ENCODE peak calls at places on chromosomes 16 and 17, in eight cellular contexts. One of them, this sample, is unnamed. For H3K4me1, the result is how much of the 10 kb centered on the place peaks cover.

GRCh38 chr16:27689711-27690110 is 139.8 kb downstream of the KATNIP start:
- DNase-seq in hepatocyte: no peak
- DNase-seq in left lung: no peak
- DNase-seq in H1: no peak
- DNase-seq in uterus: no peak
- DNase-seq in spleen: no peak
- DNase-seq in Caco-2: no peak
- DNase-seq in ovary: no peak
- DNase-seq in this sample: no peak

GRCh38 chr17:68288804-68289203 is 2.1 kb downstream of the SLC16A6 start:
- DNase-seq in spleen: no peak
- DNase-seq in H1: no peak
- DNase-seq in ovary: no peak
- DNase-seq in left lung: peak
- DNase-seq in Caco-2: no peak
- DNase-seq in uterus: no peak
- DNase-seq in hepatocyte: no peak
- DNase-seq in this sample: peak

GRCh38 chr17:79093270-79093669 is 18.6 kb downstream of the ENGASE start:
- DNase-seq in ovary: no peak
- DNase-seq in uterus: no peak
- DNase-seq in spleen: no peak
- DNase-seq in hepatocyte: no peak
- DNase-seq in Caco-2: no peak
- DNase-seq in H1: no peak
- DNase-seq in left lung: no peak
- DNase-seq in this sample: no peak

GRCh38 chr16:5033256-5034166 is at the start of gene NAGPA:
- DNase-seq in Caco-2: peak
- DNase-seq in H1: peak
- DNase-seq in uterus: peak
- DNase-seq in left lung: peak
- DNase-seq in ovary: peak
- DNase-seq in hepatocyte: peak
- DNase-seq in spleen: peak
- DNase-seq in this sample: peak

GRCh38 chr17:29376667-29377268 is 13.4 kb upstream of the TAOK1 start:
- DNase-seq in spleen: no peak
- DNase-seq in uterus: no peak
- DNase-seq in hepatocyte: peak
- DNase-seq in H1: no peak
- DNase-seq in ovary: no peak
- DNase-seq in left lung: peak
- DNase-seq in Caco-2: no peak
- DNase-seq in this sample: peak

GRCh38 chr17:65558683-65559311 is 2.7 kb downstream of the AXIN2 start:
- DNase-seq in spleen: no peak
- DNase-seq in left lung: no peak
- DNase-seq in hepatocyte: peak
- DNase-seq in ovary: no peak
- DNase-seq in Caco-2: no peak
- DNase-seq in uterus: no peak
- DNase-seq in H1: no peak
- DNase-seq in this sample: peak

GRCh38 chr17:7613769-7614421 is 802 bp downstream of the FXR2 start:
- DNase-seq in ovary: no peak
- DNase-seq in hepatocyte: no peak
- DNase-seq in spleen: no peak
- DNase-seq in left lung: no peak
- DNase-seq in Caco-2: no peak
- DNase-seq in uterus: no peak
- DNase-seq in H1: no peak
- DNase-seq in this sample: no peak

GRCh38 chr16:2198283-2198682 is 1.9 kb upstream of the CASKIN1 start:
- DNase-seq in ovary: no peak
- DNase-seq in left lung: no peak
- DNase-seq in H1: no peak
- DNase-seq in uterus: no peak
- DNase-seq in spleen: no peak
- DNase-seq in hepatocyte: no peak
- DNase-seq in Caco-2: no peak
- DNase-seq in this sample: no peak

GRCh38 chr16:19389246-19389645 is 28.4 kb upstream of the TMC5 start:
- DNase-seq in H1: peak
- DNase-seq in left lung: peak
- DNase-seq in ovary: no peak
- DNase-seq in hepatocyte: peak
- DNase-seq in Caco-2: peak
- DNase-seq in spleen: peak
- DNase-seq in uterus: no peak
- DNase-seq in this sample: peak

GRCh38 chr16:25014500-25015147 is 545 bp downstream of the ARHGAP17 start:
- DNase-seq in left lung: peak
- DNase-seq in ovary: peak
- DNase-seq in H1: peak
- DNase-seq in hepatocyte: peak
- DNase-seq in spleen: peak
- DNase-seq in Caco-2: peak
- DNase-seq in uterus: peak
- DNase-seq in this sample: peak

GRCh38 chr17:19647697-19648474 is 665 bp upstream of the ALDH3A2 start:
- DNase-seq in spleen: peak
- DNase-seq in Caco-2: peak
- DNase-seq in left lung: peak
- DNase-seq in hepatocyte: peak
- DNase-seq in ovary: peak
- DNase-seq in uterus: peak
- DNase-seq in H1: peak
- DNase-seq in this sample: peak

GRCh38 chr16:9331503-9331902 is 240.1 kb downstream of the HAPSTR1 start:
- DNase-seq in Caco-2: no peak
- DNase-seq in spleen: no peak
- DNase-seq in H1: no peak
- DNase-seq in left lung: no peak
- DNase-seq in uterus: no peak
- DNase-seq in ovary: no peak
- DNase-seq in hepatocyte: no peak
- DNase-seq in this sample: no peak

GRCh38 chr17:34542700-34543336 is 36.6 kb upstream of the TMEM132E start:
- DNase-seq in Caco-2: peak
- DNase-seq in spleen: no peak
- DNase-seq in hepatocyte: peak
- DNase-seq in uterus: peak
- DNase-seq in ovary: no peak
- DNase-seq in H1: peak
- DNase-seq in left lung: no peak
- DNase-seq in this sample: peak

GRCh38 chr17:6666077-6666521 is 14.5 kb downstream of the C17orf100 start:
- DNase-seq in Caco-2: peak
- DNase-seq in left lung: peak
- DNase-seq in hepatocyte: peak
- DNase-seq in H1: peak
- DNase-seq in ovary: peak
- DNase-seq in uterus: peak
- DNase-seq in spleen: peak
- DNase-seq in this sample: peak

GRCh38 chr17:17507465-17508011 is 11.3 kb upstream of the RASD1 start:
- DNase-seq in H1: no peak
- DNase-seq in left lung: no peak
- DNase-seq in hepatocyte: no peak
- DNase-seq in ovary: no peak
- DNase-seq in Caco-2: no peak
- DNase-seq in spleen: no peak
- DNase-seq in uterus: no peak
- DNase-seq in this sample: no peak

GRCh38 chr16:30051518-30051917 is 14.0 kb upstream of the ALDOA start:
- DNase-seq in left lung: no peak
- DNase-seq in hepatocyte: no peak
- DNase-seq in ovary: no peak
- DNase-seq in Caco-2: no peak
- DNase-seq in uterus: no peak
- DNase-seq in H1: no peak
- DNase-seq in spleen: no peak
- DNase-seq in this sample: no peak

GRCh38 chr16:53212899-53213235 is 158.1 kb downstream of the CHD9 start:
- DNase-seq in spleen: no peak
- DNase-seq in Caco-2: no peak
- DNase-seq in hepatocyte: no peak
- DNase-seq in left lung: no peak
- DNase-seq in ovary: no peak
- DNase-seq in H1: no peak
- DNase-seq in uterus: no peak
- DNase-seq in this sample: no peak

GRCh38 chr17:45742251-45742650 is 41.9 kb upstream of the CRHR1 start:
- DNase-seq in spleen: no peak
- DNase-seq in H1: no peak
- DNase-seq in hepatocyte: no peak
- DNase-seq in uterus: no peak
- DNase-seq in left lung: no peak
- DNase-seq in Caco-2: no peak
- DNase-seq in ovary: no peak
- DNase-seq in this sample: no peak

GRCh38 chr17:36089888-36090836 is at the start of gene CCL3:
- DNase-seq in left lung: peak
- DNase-seq in hepatocyte: peak
- DNase-seq in uterus: no peak
- DNase-seq in spleen: peak
- DNase-seq in ovary: no peak
- DNase-seq in Caco-2: no peak
- DNase-seq in H1: no peak
- DNase-seq in this sample: no peak

GRCh38 chr16:25065899-25066298 is 45.6 kb upstream of the LCMT1 start:
- DNase-seq in uterus: no peak
- DNase-seq in ovary: peak
- DNase-seq in hepatocyte: peak
- DNase-seq in H1: peak
- DNase-seq in Caco-2: peak
- DNase-seq in spleen: peak
- DNase-seq in left lung: no peak
- DNase-seq in this sample: no peak

GRCh38 chr17:29451338-29451737 is 61.2 kb downstream of the TAOK1 start:
- DNase-seq in Caco-2: no peak
- DNase-seq in ovary: no peak
- DNase-seq in uterus: no peak
- DNase-seq in H1: no peak
- DNase-seq in left lung: no peak
- DNase-seq in hepatocyte: no peak
- DNase-seq in spleen: no peak
- DNase-seq in this sample: peak

GRCh38 chr16:55329791-55330190 is 5.8 kb downstream of the IRX6 start:
- DNase-seq in hepatocyte: no peak
- DNase-seq in H1: no peak
- DNase-seq in spleen: no peak
- DNase-seq in ovary: no peak
- DNase-seq in Caco-2: no peak
- DNase-seq in left lung: no peak
- DNase-seq in uterus: no peak
- DNase-seq in this sample: no peak

GRCh38 chr16:55326261-55326802 is 2.3 kb downstream of the IRX6 start:
- DNase-seq in uterus: no peak
- DNase-seq in hepatocyte: no peak
- DNase-seq in left lung: no peak
- DNase-seq in spleen: no peak
- DNase-seq in H1: no peak
- DNase-seq in ovary: no peak
- DNase-seq in Caco-2: no peak
- DNase-seq in this sample: no peak

GRCh38 chr16:55330726-55331647 is 7.0 kb downstream of the IRX6 start:
- DNase-seq in Caco-2: no peak
- DNase-seq in hepatocyte: no peak
- DNase-seq in spleen: peak
- DNase-seq in ovary: no peak
- DNase-seq in uterus: no peak
- DNase-seq in left lung: no peak
- DNase-seq in H1: no peak
- DNase-seq in this sample: no peak

GRCh38 chr16:55331648-55332185 is 7.7 kb downstream of the IRX6 start:
- DNase-seq in H1: no peak
- DNase-seq in spleen: no peak
- DNase-seq in ovary: no peak
- DNase-seq in uterus: no peak
- DNase-seq in Caco-2: no peak
- DNase-seq in hepatocyte: no peak
- DNase-seq in left lung: no peak
- DNase-seq in this sample: no peak

GRCh38 chr16:55328611-55329569 is 4.9 kb downstream of the IRX6 start:
- DNase-seq in ovary: no peak
- DNase-seq in spleen: peak
- DNase-seq in left lung: no peak
- DNase-seq in uterus: no peak
- DNase-seq in hepatocyte: no peak
- DNase-seq in H1: no peak
- DNase-seq in Caco-2: no peak
- DNase-seq in this sample: no peak
- H3K4me3 ChIP-seq in ovary: no peak
- H3K4me3 ChIP-seq in spleen: no peak
- H3K4me3 ChIP-seq in left lung: no peak
- H3K4me3 ChIP-seq in uterus: no peak
- H3K4me3 ChIP-seq in hepatocyte: no peak
- H3K4me3 ChIP-seq in H1: peak
- H3K4me3 ChIP-seq in Caco-2: no peak
- H3K4me3 ChIP-seq in this sample: no peak

GRCh38 chr16:89436362-89436761 is 54.0 kb downstream of the ANKRD11 start:
- DNase-seq in Caco-2: no peak
- DNase-seq in uterus: no peak
- DNase-seq in left lung: no peak
- DNase-seq in hepatocyte: no peak
- DNase-seq in spleen: no peak
- DNase-seq in ovary: no peak
- DNase-seq in H1: no peak
- DNase-seq in this sample: no peak
- H3K4me1 ChIP-seq in Caco-2: under half
- H3K4me1 ChIP-seq in uterus: under half
- H3K4me1 ChIP-seq in left lung: under half
- H3K4me1 ChIP-seq in hepatocyte: under half
- H3K4me1 ChIP-seq in spleen: half or more
- H3K4me1 ChIP-seq in ovary: under half
- H3K4me1 ChIP-seq in H1: under half
- H3K4me1 ChIP-seq in this sample: under half

DNA sequence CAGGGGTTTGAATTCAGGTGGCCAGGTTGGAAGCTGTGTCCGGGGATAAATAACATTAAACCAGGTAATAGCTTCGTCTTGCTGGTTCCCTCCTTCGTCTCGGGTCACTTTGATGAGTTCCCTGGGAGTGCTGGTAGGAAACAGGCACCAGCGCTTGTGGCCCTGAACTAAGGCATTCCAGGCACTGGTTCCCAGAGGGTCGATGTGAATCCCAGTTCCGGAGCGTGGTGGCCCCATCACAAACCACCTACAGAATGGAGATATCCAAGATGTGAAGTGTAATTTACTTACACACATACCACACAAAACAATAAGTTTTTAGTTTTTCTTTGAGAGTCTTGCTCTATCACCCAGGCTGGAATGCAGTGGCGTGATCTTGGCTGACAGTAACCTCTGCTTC is 2.6 kb downstream of the JMJD6 start:
- DNase-seq in H1: no peak
- DNase-seq in Caco-2: no peak
- DNase-seq in spleen: no peak
- DNase-seq in ovary: no peak
- DNase-seq in uterus: no peak
- DNase-seq in hepatocyte: no peak
- DNase-seq in left lung: no peak
- DNase-seq in this sample: no peak
- H3K4me3 ChIP-seq in H1: no peak
- H3K4me3 ChIP-seq in Caco-2: no peak
- H3K4me3 ChIP-seq in spleen: no peak
- H3K4me3 ChIP-seq in ovary: no peak
- H3K4me3 ChIP-seq in uterus: no peak
- H3K4me3 ChIP-seq in hepatocyte: no peak
- H3K4me3 ChIP-seq in left lung: no peak
- H3K4me3 ChIP-seq in this sample: no peak

GRCh38 chr17:22518185-22518584 is 825.9 kb downstream of the KCNJ18 start:
- DNase-seq in Caco-2: no peak
- DNase-seq in left lung: no peak
- DNase-seq in uterus: no peak
- DNase-seq in hepatocyte: no peak
- DNase-seq in H1: no peak
- DNase-seq in spleen: no peak
- DNase-seq in ovary: no peak
- DNase-seq in this sample: no peak
- H3K4me1 ChIP-seq in Caco-2: under half
- H3K4me1 ChIP-seq in left lung: under half
- H3K4me1 ChIP-seq in uterus: under half
- H3K4me1 ChIP-seq in hepatocyte: under half
- H3K4me1 ChIP-seq in H1: under half
- H3K4me1 ChIP-seq in spleen: under half
- H3K4me1 ChIP-seq in ovary: under half
- H3K4me1 ChIP-seq in this sample: under half